ENCODE peak calls at places on chromosome 2, in four cellular contexts. One of them, this sample, is unnamed.

GRCh38 chr2:224938670-224939309 is 103.5 kb downstream of the DOCK10 start:
- DNase-seq in Ammon's horn: no peak
- DNase-seq in WTC11: no peak
- DNase-seq in HL-60: no peak
- DNase-seq in this sample: peak; percentile 89

GRCh38 chr2:102266204-102266603 is 45.2 kb upstream of the IL1RL1 start:
- DNase-seq in Ammon's horn: no peak
- DNase-seq in WTC11: no peak
- DNase-seq in HL-60: no peak
- DNase-seq in this sample: no peak

GRCh38 chr2:163200726-163201125 is 362.2 kb upstream of the KCNH7 start:
- DNase-seq in Ammon's horn: no peak
- DNase-seq in WTC11: no peak
- DNase-seq in HL-60: no peak
- DNase-seq in this sample: no peak

GRCh38 chr2:176395273-176395854 is 126.1 kb downstream of the MTX2 start:
- DNase-seq in Ammon's horn: no peak
- DNase-seq in WTC11: no peak
- DNase-seq in HL-60: no peak
- DNase-seq in this sample: peak; percentile 59

GRCh38 chr2:22499082-22499844 is 885.7 kb upstream of the KLHL29 start:
- DNase-seq in Ammon's horn: peak; percentile 5
- DNase-seq in WTC11: no peak
- DNase-seq in HL-60: no peak
- DNase-seq in this sample: no peak

GRCh38 chr2:113705982-113706523 is 50.4 kb downstream of the SLC35F5 start:
- DNase-seq in Ammon's horn: no peak
- DNase-seq in WTC11: no peak
- DNase-seq in HL-60: no peak
- DNase-seq in this sample: no peak

GRCh38 chr2:56207760-56208159 is 24.0 kb downstream of the CCDC85A start:
- DNase-seq in Ammon's horn: no peak
- DNase-seq in WTC11: no peak
- DNase-seq in HL-60: no peak
- DNase-seq in this sample: no peak

GRCh38 chr2:8495189-8495855 is 186.5 kb upstream of the ID2 start:
- DNase-seq in Ammon's horn: no peak
- DNase-seq in WTC11: no peak
- DNase-seq in HL-60: no peak
- DNase-seq in this sample: peak; percentile 55

GRCh38 chr2:49028101-49028500 is 126.2 kb downstream of the FSHR start:
- DNase-seq in Ammon's horn: no peak
- DNase-seq in WTC11: no peak
- DNase-seq in HL-60: no peak
- DNase-seq in this sample: no peak

GRCh38 chr2:174334781-174335604 is at the start of gene SP9:
- DNase-seq in Ammon's horn: no peak
- DNase-seq in WTC11: peak; percentile 90
- DNase-seq in HL-60: no peak
- DNase-seq in this sample: no peak

GRCh38 chr2:210541280-210541902 is 15.0 kb upstream of the CPS1 start:
- DNase-seq in Ammon's horn: peak; percentile 7
- DNase-seq in WTC11: no peak
- DNase-seq in HL-60: no peak
- DNase-seq in this sample: no peak

GRCh38 chr2:20242727-20243377 is 17.9 kb upstream of the SDC1 start:
- DNase-seq in Ammon's horn: no peak
- DNase-seq in WTC11: peak; percentile 40
- DNase-seq in HL-60: no peak
- DNase-seq in this sample: no peak